ENCODE peak calls at places on chromosomes 7 and 10, in ten cellular contexts. T is PC-9, J is heart left ventricle, Q is lung, M is thoracic aorta, L is cardiac muscle cell, P is ovary, H is prostate gland, C is right atrium auricular region, S is pancreas. X is an unnamed sample. For H3K4me1, the result is how much of the 10 kb centered on the place peaks cover.

GRCh38 chr10:104435822-104436221 is 82.2 kb downstream of the CFAP58 start:
- DNase-seq in S (no peak), M (no peak), C (no peak), Q (no peak), J (no peak), L (no peak), P (no peak), T (no peak), H (no peak), X (no peak)

GRCh38 chr10:47438857-47439474 is 44.9 kb downstream of the ANXA8 start:
- DNase-seq in M (no peak), J (no peak), Q (no peak), S (peak), C (no peak), H (peak), P (no peak), L (peak), T (peak), X (no peak)

GRCh38 chr10:86580549-86580886 is 58.9 kb upstream of the WAPL start:
- DNase-seq in S (no peak), J (no peak), Q (no peak), P (no peak), T (no peak), L (no peak), C (no peak), M (no peak), H (no peak), X (no peak)

GRCh38 chr10:79063661-79064490 is 4.9 kb upstream of the ZMIZ1 start:
- DNase-seq in T (no peak), L (no peak), Q (no peak), H (no peak), S (no peak), M (no peak), C (no peak), P (peak), J (peak), X (no peak)

GRCh38 chr10:100827819-100828743 is 82.7 kb downstream of the PAX2 start:
- DNase-seq in P (no peak), L (peak), M (no peak), J (no peak), S (peak), H (peak), Q (peak), T (no peak), C (no peak), X (peak)

GRCh38 chr7:31782411-31782991 is 95.5 kb downstream of the PPP1R17 start:
- DNase-seq in J (no peak), T (peak), S (peak), L (peak), M (no peak), P (no peak), Q (no peak), H (no peak), C (no peak), X (no peak)

GRCh38 chr10:59894114-59894513 is 12.2 kb downstream of the CCDC6 start:
- DNase-seq in T (peak), H (peak), M (peak), J (peak), S (peak), C (no peak), Q (peak), P (peak), L (no peak), X (peak)

GRCh38 chr7:139476139-139476538 is 7.3 kb downstream of the KLRG2 start:
- DNase-seq in C (no peak), L (no peak), Q (no peak), J (no peak), M (no peak), S (no peak), H (no peak), P (no peak), T (no peak), X (no peak)

GRCh38 chr10:34690403-34691049 is 124.6 kb downstream of the PARD3 start:
- DNase-seq in H (no peak), S (no peak), C (no peak), M (no peak), P (no peak), T (no peak), L (no peak), J (no peak), Q (no peak), X (no peak)

GRCh38 chr7:132451161-132451560 is 125.1 kb downstream of the PLXNA4 start:
- DNase-seq in H (no peak), P (no peak), S (no peak), M (no peak), Q (no peak), T (no peak), C (no peak), J (no peak), L (no peak), X (no peak)

GRCh38 chr7:75847707-75848106 is 31.1 kb upstream of the RHBDD2 start:
- DNase-seq in C (no peak), M (no peak), T (no peak), Q (no peak), P (no peak), H (no peak), L (no peak), S (no peak), J (no peak), X (no peak)

GRCh38 chr10:113158183-113158582 is 208.1 kb downstream of the TCF7L2 start:
- DNase-seq in J (no peak), T (no peak), C (no peak), Q (no peak), H (no peak), S (no peak), P (no peak), L (no peak), M (no peak), X (peak)

GRCh38 chr10:81603106-81603620 is 271.8 kb upstream of the NRG3 start:
- DNase-seq in M (no peak), P (no peak), C (no peak), T (no peak), H (no peak), Q (no peak), J (no peak), S (no peak), L (no peak), X (no peak)

GRCh38 chr10:93753621-93754250 is 4.0 kb upstream of the LGI1 start:
- DNase-seq in H (no peak), L (no peak), T (no peak), S (no peak), C (no peak), P (no peak), Q (no peak), J (no peak), M (no peak), X (no peak)

GRCh38 chr10:1048732-1049424 is at the start of gene IDI1:
- DNase-seq in M (peak), T (peak), L (peak), S (peak), H (peak), Q (peak), C (peak), J (peak), P (peak), X (peak)

GRCh38 chr7:142870147-142870559 is 15.3 kb downstream of the EPHB6 start:
- DNase-seq in S (no peak), T (peak), H (no peak), J (no peak), P (no peak), M (no peak), Q (no peak), C (peak), L (no peak), X (no peak)

GRCh38 chr7:134613623-134614347 is 32.9 kb upstream of the BPGM start:
- DNase-seq in L (no peak), C (no peak), T (peak), M (no peak), P (no peak), S (no peak), J (no peak), Q (no peak), H (no peak), X (no peak)

GRCh38 chr10:109773288-109773687 is 150.0 kb downstream of the XPNPEP1 start:
- DNase-seq in J (no peak), M (no peak), T (no peak), L (no peak), C (no peak), H (no peak), P (no peak), Q (no peak), S (no peak), X (no peak)

GRCh38 chr7:30552330-30552729 is 42.3 kb upstream of the GARS1 start:
- DNase-seq in P (no peak), Q (no peak), J (no peak), C (no peak), S (no peak), L (no peak), M (no peak), T (no peak), H (no peak), X (no peak)

GRCh38 chr7:140924019-140924820 is 509 bp downstream of the BRAF start:
- DNase-seq in S (peak), M (peak), Q (peak), L (peak), J (peak), P (peak), C (peak), T (peak), H (peak), X (peak)

GRCh38 chr7:68038621-68039314 is 1042.1 kb downstream of the TYW1 start:
- DNase-seq in P (no peak), L (no peak), H (no peak), C (no peak), M (no peak), J (no peak), T (peak), Q (no peak), S (no peak), X (no peak)

GRCh38 chr10:43671659-43672555 is 23.2 kb upstream of the ZNF32 start:
- DNase-seq in M (no peak), P (peak), Q (peak), S (peak), T (peak), C (peak), L (peak), J (no peak), H (peak), X (peak)

GRCh38 chr7:157527686-157528085 is 190.9 kb downstream of the DNAJB6 start:
- DNase-seq in C (no peak), L (no peak), H (no peak), S (no peak), Q (no peak), M (no peak), T (no peak), J (no peak), P (no peak), X (no peak)

GRCh38 chr7:151459726-151460473 is 20.0 kb upstream of the CRYGN start:
- DNase-seq in T (peak), S (peak), Q (peak), H (peak), L (peak), J (peak), P (peak), M (peak), C (peak), X (peak)

GRCh38 chr7:46752881-46753366 is 829.0 kb downstream of the TNS3 start:
- DNase-seq in M (no peak), T (peak), S (no peak), J (no peak), Q (no peak), C (no peak), L (no peak), H (no peak), P (no peak), X (no peak)

GRCh38 chr10:30488319-30488718 is 54.3 kb downstream of the MAP3K8 start:
- DNase-seq in C (no peak), H (no peak), S (no peak), P (no peak), Q (no peak), L (no peak), J (no peak), T (no peak), M (no peak), X (no peak)

GRCh38 chr7:157710396-157710795 is 373.6 kb downstream of the DNAJB6 start:
- DNase-seq in L (no peak), J (no peak), P (no peak), Q (no peak), C (no peak), T (no peak), H (no peak), S (no peak), M (no peak), X (no peak)

GRCh38 chr10:114544045-114544659 is 113.9 kb downstream of the ABLIM1 start:
- DNase-seq in P (no peak), L (no peak), T (peak), J (no peak), C (no peak), Q (no peak), H (no peak), S (no peak), M (no peak), X (no peak)

GRCh38 chr7:11153694-11154093 is 180.0 kb downstream of the PHF14 start:
- DNase-seq in L (no peak), C (no peak), H (no peak), Q (no peak), J (no peak), T (no peak), M (no peak), S (no peak), P (no peak), X (no peak)

GRCh38 chr7:41694490-41694889 is 8.4 kb downstream of the INHBA start:
- DNase-seq in Q (no peak), S (no peak), M (no peak), C (no peak), T (no peak), J (no peak), P (no peak), H (no peak), L (no peak), X (no peak)

GRCh38 chr7:81402227-81402626 is 367.6 kb downstream of the HGF start:
- DNase-seq in M (no peak), Q (no peak), H (no peak), P (no peak), J (no peak), T (no peak), L (no peak), S (no peak), C (no peak), X (no peak)

GRCh38 chr10:35705671-35706070 is 63.6 kb upstream of the FZD8 start:
- DNase-seq in T (no peak), P (no peak), H (no peak), J (no peak), M (no peak), L (no peak), C (no peak), S (no peak), Q (no peak), X (no peak)
- H3K4me1 ChIP-seq in T (under half), P (under half), H (under half), J (under half), M (under half), L (under half), C (under half), S (under half), Q (under half), X (under half)

DNA sequence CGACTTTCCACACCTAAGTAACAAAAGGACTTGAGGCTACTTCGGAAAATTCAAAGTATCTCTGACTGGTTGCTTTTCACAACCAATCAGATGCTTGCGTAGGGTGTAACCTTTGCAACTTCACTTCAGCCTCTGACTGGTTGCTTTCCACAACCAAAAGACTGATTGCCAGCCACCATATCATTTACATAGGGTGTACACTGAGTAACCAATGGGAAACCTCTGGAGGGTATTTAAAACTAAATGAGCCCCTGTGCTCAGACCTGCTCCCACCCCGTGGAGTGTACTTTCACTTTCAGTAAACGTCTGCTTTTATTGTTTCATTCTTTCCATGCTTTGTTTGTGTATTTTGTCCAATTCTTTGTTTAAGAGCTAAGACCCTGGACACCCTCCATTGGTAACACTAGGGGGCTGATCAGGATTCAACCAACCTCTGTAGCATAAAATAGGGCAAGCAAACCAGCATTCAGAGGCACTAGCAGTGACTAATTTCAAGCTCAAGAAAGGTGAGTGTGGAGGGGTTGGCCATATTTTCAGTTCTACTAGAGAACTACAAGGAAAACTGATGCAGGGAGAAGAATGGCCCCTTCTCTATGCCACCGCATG is 390.8 kb downstream of the POM121L12 start:
- DNase-seq in H (no peak), L (no peak), Q (no peak), C (no peak), T (no peak), S (no peak), P (no peak), J (no peak), M (no peak), X (no peak)
- H3K4me3 ChIP-seq in H (no peak), L (no peak), Q (no peak), C (no peak), T (peak), S (no peak), P (no peak), J (no peak), M (no peak), X (no peak)

GRCh38 chr10:64116731-64117130 is 595.5 kb downstream of the REEP3 start:
- DNase-seq in L (no peak), P (no peak), Q (no peak), M (no peak), S (no peak), T (no peak), H (no peak), C (no peak), J (no peak), X (no peak)

GRCh38 chr10:64115471-64115870 is 594.3 kb downstream of the REEP3 start:
- DNase-seq in T (no peak), P (no peak), L (no peak), H (no peak), C (no peak), M (no peak), Q (no peak), J (no peak), S (no peak), X (no peak)

GRCh38 chr10:64113796-64114195 is 592.6 kb downstream of the REEP3 start:
- DNase-seq in H (no peak), L (no peak), S (no peak), P (no peak), M (no peak), T (no peak), J (no peak), C (no peak), Q (no peak), X (no peak)

GRCh38 chr10:64118736-64119135 is 597.5 kb downstream of the REEP3 start:
- DNase-seq in C (no peak), T (no peak), J (no peak), H (no peak), M (no peak), L (no peak), Q (no peak), S (no peak), P (no peak), X (no peak)

GRCh38 chr10:64115913-64116643 is 594.9 kb downstream of the REEP3 start:
- DNase-seq in Q (no peak), S (peak), M (no peak), L (peak), H (no peak), J (no peak), C (no peak), P (no peak), T (no peak), X (no peak)
- TF ChIP-seq CTCF in Q (no peak), S (peak), M (no peak), L (peak), H (no peak), J (no peak), C (no peak), P (no peak), T (peak), X (no peak)

DNA sequence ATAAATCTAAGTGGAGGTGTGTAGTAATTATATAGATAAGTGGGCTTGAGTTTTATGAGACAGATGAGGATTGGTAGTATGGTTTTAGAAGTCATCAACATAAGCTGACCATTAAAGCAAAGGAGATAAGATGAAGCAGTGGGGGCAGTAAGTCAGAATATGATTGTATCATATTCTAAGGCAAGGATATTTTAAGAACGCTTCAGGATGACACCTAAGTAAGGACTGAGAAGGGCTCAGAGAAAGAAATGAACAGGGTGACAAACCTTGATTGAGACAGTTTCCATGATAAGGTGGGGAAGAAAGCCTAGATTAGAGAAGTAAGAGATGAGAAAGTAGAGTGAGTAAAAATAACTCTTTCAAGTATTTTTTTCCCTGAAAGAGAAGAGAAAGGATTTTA is 567.2 kb downstream of the ATRNL1 start:
- DNase-seq in T (no peak), H (no peak), J (no peak), L (no peak), S (no peak), M (no peak), P (no peak), Q (no peak), C (no peak), X (no peak)
- H3K4me1 ChIP-seq in T (under half), H (under half), J (under half), L (under half), S (under half), M (under half), P (under half), Q (under half), C (under half), X (under half)

DNA sequence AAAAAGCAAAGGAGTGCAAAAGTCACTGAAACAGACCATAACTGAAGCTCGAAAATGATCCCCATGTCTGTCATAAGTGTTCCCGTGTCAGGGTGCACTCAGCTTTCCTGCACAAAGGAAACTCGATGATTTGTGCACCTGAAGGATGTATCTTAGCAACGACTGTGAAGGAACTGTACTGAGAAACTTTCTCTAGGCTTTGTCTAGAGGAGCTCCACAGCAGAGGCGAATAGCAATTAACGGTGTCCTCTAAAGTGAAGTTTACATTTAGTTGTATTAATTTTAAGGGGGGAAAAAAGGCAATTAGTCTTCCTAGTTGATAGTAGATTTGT is 24.2 kb upstream of the DDX50 start:
- DNase-seq in H (no peak), S (no peak), C (no peak), J (no peak), P (no peak), M (no peak), Q (no peak), L (peak), T (no peak), X (peak)
- H3K4me3 ChIP-seq in H (no peak), S (no peak), C (no peak), J (no peak), P (no peak), M (no peak), Q (no peak), L (no peak), T (no peak), X (no peak)

GRCh38 chr7:126819197-126819484 is 433.6 kb downstream of the GRM8 start:
- DNase-seq in Q (no peak), L (no peak), T (no peak), H (no peak), S (no peak), P (no peak), J (no peak), C (no peak), M (no peak), X (no peak)
- TF ChIP-seq CTCF in Q (no peak), L (no peak), T (no peak), H (no peak), S (no peak), P (no peak), J (no peak), C (no peak), M (no peak), X (no peak)

GRCh38 chr7:5687936-5688673 is 93.4 kb downstream of the RNF216 start:
- DNase-seq in L (no peak), P (peak), M (no peak), T (no peak), S (no peak), Q (no peak), J (no peak), C (no peak), H (no peak), X (no peak)

GRCh38 chr7:5690931-5691461 is 90.5 kb downstream of the RNF216 start:
- DNase-seq in T (no peak), L (no peak), J (peak), P (no peak), H (no peak), S (no peak), Q (no peak), C (no peak), M (no peak), X (peak)

GRCh38 chr7:5689716-5690115 is 91.7 kb downstream of the RNF216 start:
- DNase-seq in P (no peak), L (no peak), S (no peak), M (no peak), J (no peak), T (no peak), Q (no peak), C (no peak), H (no peak), X (no peak)

GRCh38 chr7:5691536-5692090 is 89.8 kb downstream of the RNF216 start:
- DNase-seq in L (peak), C (no peak), P (no peak), J (no peak), T (no peak), Q (no peak), M (no peak), S (no peak), H (no peak), X (no peak)

GRCh38 chr7:5689118-5689517 is 92.3 kb downstream of the RNF216 start:
- DNase-seq in L (no peak), Q (no peak), T (no peak), M (no peak), C (no peak), P (no peak), H (no peak), J (no peak), S (no peak), X (no peak)
- H3K4me1 ChIP-seq in L (under half), Q (under half), T (under half), M (half or more), C (half or more), P (under half), H (under half), J (half or more), S (under half), X (under half)

DNA sequence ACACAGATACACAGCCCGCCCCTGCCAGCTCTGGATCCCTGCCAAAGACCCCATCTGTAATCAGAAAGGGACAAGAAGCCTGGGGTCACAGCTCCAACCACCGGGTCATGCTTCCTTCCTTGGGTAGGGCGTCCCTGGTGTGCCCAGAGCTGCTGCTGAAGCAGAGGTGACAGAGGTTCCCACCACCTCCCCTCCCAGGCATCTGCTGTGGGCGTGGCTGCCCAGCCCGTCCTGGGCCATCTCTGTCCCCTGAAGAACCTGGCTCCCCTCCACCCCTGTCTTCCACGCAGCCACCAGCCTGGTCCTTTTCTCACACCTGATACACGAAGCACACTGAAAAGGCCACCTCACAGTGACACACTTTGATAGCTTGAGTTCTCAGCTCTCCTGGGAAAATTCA is 38.2 kb upstream of the CPXM2 start:
- DNase-seq in C (no peak), M (no peak), J (no peak), S (no peak), P (no peak), Q (no peak), T (no peak), H (no peak), L (no peak), X (no peak)
- H3K4me3 ChIP-seq in C (no peak), M (peak), J (no peak), S (no peak), P (no peak), Q (no peak), T (no peak), H (no peak), L (no peak), X (no peak)

X was measured in thyroid gland.